ENCODE peak calls at places on chromosomes 6 and 20, in ten cellular contexts. Q, I, Z, T, O, V, X, M, K and H are unnamed samples.

GRCh38 chr6:164507197-164507957 is 802.0 kb downstream of the C6orf118 start:
- DNase-seq in X (no peak), Z (no peak), K (no peak), T (no peak), O (no peak), M (peak; percentile 6), V (no peak), I (no peak), Q (no peak), H (no peak)

GRCh38 chr6:117761610-117762009 is 86.3 kb downstream of the NUS1 start:
- DNase-seq in K (no peak), I (no peak), Q (no peak), O (no peak), T (no peak), V (no peak), M (no peak), Z (no peak), X (no peak), H (no peak)

GRCh38 chr20:61699184-61700066 is 366.3 kb downstream of the TAF4 start:
- DNase-seq in Q (peak; percentile 10), K (no peak), T (no peak), V (no peak), X (no peak), M (no peak), I (no peak), Z (no peak), O (no peak), H (no peak)

GRCh38 chr6:4314201-4314707 is 178.9 kb upstream of the ECI2 start:
- DNase-seq in Q (no peak), Z (no peak), O (no peak), I (no peak), X (no peak), V (no peak), K (no peak), M (no peak), T (no peak), H (no peak)

GRCh38 chr20:56211051-56211450 is 37.5 kb upstream of the MC3R start:
- DNase-seq in K (no peak), Z (no peak), Q (no peak), T (no peak), M (no peak), V (no peak), X (no peak), O (no peak), I (no peak), H (no peak)

GRCh38 chr20:49983123-49983847 is 505 bp downstream of the SNAI1 start:
- DNase-seq in T (no peak), K (no peak), V (no peak), I (no peak), M (no peak), X (no peak), O (no peak), Q (no peak), Z (no peak), H (no peak)

GRCh38 chr20:24682496-24683090 is 213.2 kb downstream of the SYNDIG1 start:
- DNase-seq in T (peak; percentile 14), X (no peak), Q (no peak), K (no peak), Z (no peak), I (no peak), V (no peak), M (no peak), O (no peak), H (no peak)

GRCh38 chr6:113067612-113068262 is 720.6 kb downstream of the RFPL4B start:
- DNase-seq in K (no peak), I (no peak), X (peak; percentile 14), Q (peak; percentile 63), T (no peak), Z (no peak), V (peak; percentile 66), M (no peak), O (no peak), H (no peak)

GRCh38 chr6:128870751-128871150 is 12.2 kb upstream of the LAMA2 start:
- DNase-seq in O (no peak), V (no peak), I (no peak), M (no peak), T (no peak), X (no peak), Z (no peak), Q (no peak), K (no peak), H (no peak)

GRCh38 chr20:35007413-35007812 is 51.7 kb downstream of the MYH7B start:
- DNase-seq in I (no peak), V (no peak), T (peak; percentile 18), Z (no peak), X (no peak), M (no peak), O (no peak), Q (no peak), K (no peak), H (no peak)

GRCh38 chr20:57748601-57749130 is 38.9 kb upstream of the PMEPA1 start:
- DNase-seq in X (peak; percentile 95), K (peak; percentile 75), Z (peak; percentile 82), M (peak; percentile 66), Q (peak; percentile 86), O (peak; percentile 97), T (peak; percentile 47), I (peak; percentile 85), V (peak; percentile 73), H (peak; percentile 38)

GRCh38 chr20:46129955-46130481 is 11.9 kb downstream of the CD40 start:
- DNase-seq in K (no peak), X (no peak), M (no peak), V (no peak), T (no peak), Q (no peak), I (no peak), Z (peak; percentile 28), O (no peak), H (no peak)

GRCh38 chr20:49187330-49188100 is 619 bp downstream of the STAU1 start:
- DNase-seq in T (peak; percentile 39), X (no peak), Q (no peak), I (no peak), O (no peak), Z (no peak), M (no peak), K (peak; percentile 59), V (no peak), H (no peak)

GRCh38 chr6:157655139-157655538 is 167.9 kb upstream of the SNX9 start:
- DNase-seq in V (no peak), T (no peak), I (no peak), K (no peak), O (no peak), X (no peak), Z (no peak), M (no peak), Q (no peak), H (no peak)

GRCh38 chr20:3663858-3664257 is 659 bp upstream of the GFRA4 start:
- DNase-seq in O (no peak), K (no peak), X (no peak), M (no peak), T (no peak), Q (no peak), I (no peak), Z (no peak), V (no peak), H (no peak)

GRCh38 chr6:107941627-107942026 is 16.4 kb downstream of the SEC63 start:
- DNase-seq in K (no peak), X (no peak), I (no peak), Q (no peak), M (no peak), V (no peak), T (no peak), O (no peak), Z (no peak), H (no peak)

GRCh38 chr6:4853782-4854511 is 77.7 kb downstream of the CDYL start:
- DNase-seq in I (no peak), T (no peak), O (peak; percentile 34), Q (no peak), Z (no peak), M (no peak), V (no peak), X (no peak), K (peak; percentile 72), H (peak; percentile 73)

GRCh38 chr6:128351255-128351514 is 169.2 kb downstream of the PTPRK start:
- DNase-seq in Q (no peak), Z (no peak), O (no peak), I (no peak), T (no peak), K (no peak), M (no peak), V (no peak), X (no peak), H (no peak)

GRCh38 chr20:43969069-43969468 is 54.4 kb downstream of the TOX2 start:
- DNase-seq in M (no peak), X (no peak), O (no peak), K (no peak), Q (no peak), I (no peak), V (no peak), T (no peak), Z (no peak), H (no peak)

GRCh38 chr6:163579880-163580295 is 165.4 kb downstream of the QKI start:
- DNase-seq in T (no peak), M (no peak), Z (no peak), X (no peak), K (no peak), V (peak; percentile 22), I (no peak), O (peak; percentile 16), Q (no peak), H (no peak)

GRCh38 chr20:25484911-25485511 is 77.5 kb downstream of the GINS1 start:
- DNase-seq in X (no peak), K (no peak), T (no peak), M (no peak), I (no peak), Q (no peak), O (no peak), Z (no peak), V (no peak), H (no peak)